ENCODE peak calls at places on chromosome 2, in five cellular contexts. J is GM23248, T is IMR-90, V is tibial nerve, K is Karpas-422. G is an unnamed sample. For H3K4me1, the result is how much of the 10 kb centered on the place peaks cover.

GRCh38 chr2:36535099-36535498 is 62.9 kb downstream of the FEZ2 start:
- DNase-seq in K (no peak), V (no peak), T (no peak), J (no peak), G (no peak)

GRCh38 chr2:109501461-109501860 is 112.3 kb downstream of the SEPTIN10 start:
- DNase-seq in K (no peak), T (no peak), J (no peak), V (no peak), G (no peak)

GRCh38 chr2:21658269-21658668 is 534.5 kb downstream of the TDRD15 start:
- DNase-seq in K (no peak), V (no peak), J (no peak), T (no peak), G (no peak)

GRCh38 chr2:39623916-39624315 is 41.8 kb upstream of the TMEM178A start:
- DNase-seq in J (no peak), V (no peak), K (no peak), T (no peak), G (no peak)

GRCh38 chr2:190978389-190979053 is 35.5 kb downstream of the STAT1 start:
- DNase-seq in K (no peak), J (peak), V (no peak), T (peak), G (no peak)

GRCh38 chr2:173357351-173357750 is 2.7 kb downstream of the CDCA7 start:
- DNase-seq in J (no peak), T (no peak), K (no peak), V (no peak), G (no peak)

GRCh38 chr2:47867205-47867604 is 39.1 kb downstream of the FBXO11 start:
- DNase-seq in J (peak), K (no peak), T (peak), V (no peak), G (no peak)

GRCh38 chr2:200585730-200586643 is at the start of gene AOX1:
- DNase-seq in T (peak), V (peak), K (no peak), J (peak), G (peak)

GRCh38 chr2:114068438-114068837 is 178.5 kb downstream of the ACTR3 start:
- DNase-seq in K (peak), T (peak), V (no peak), J (peak), G (no peak)

GRCh38 chr2:52260904-52261303 is 1229.0 kb upstream of the NRXN1 start:
- DNase-seq in T (peak), K (no peak), V (no peak), J (no peak), G (no peak)

GRCh38 chr2:126656311-126657145 is 570 bp downstream of the GYPC start:
- DNase-seq in T (peak), J (peak), K (peak), V (no peak), G (peak)

GRCh38 chr2:10036095-10036879 is 7.1 kb upstream of the KLF11 start:
- DNase-seq in V (no peak), T (peak), J (peak), K (peak), G (peak)

DNA sequence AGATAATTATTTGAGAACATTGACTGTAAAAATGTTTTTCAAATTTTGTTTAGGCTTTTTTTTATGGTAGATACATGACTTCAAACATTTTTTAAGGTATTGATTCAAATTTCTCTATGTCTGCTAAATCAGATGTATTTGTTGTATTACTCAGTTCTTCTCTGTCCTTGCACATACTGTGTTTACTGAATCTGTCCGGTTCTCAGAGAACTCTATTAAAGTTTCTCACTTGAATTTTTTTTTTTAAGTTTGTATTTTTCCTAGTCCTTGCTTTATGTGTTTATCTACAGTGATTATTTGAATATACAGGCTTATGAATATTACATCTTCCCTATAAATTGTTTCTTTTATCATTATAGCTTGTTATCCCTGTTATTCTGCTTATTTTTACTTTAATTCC is 5.3 kb downstream of the SEPTIN2 start:
- DNase-seq in T (no peak), V (no peak), J (no peak), K (no peak), G (no peak)
- H3K4me1 ChIP-seq in T (under half), V (half or more), J (half or more), K (half or more), G (under half)

DNA sequence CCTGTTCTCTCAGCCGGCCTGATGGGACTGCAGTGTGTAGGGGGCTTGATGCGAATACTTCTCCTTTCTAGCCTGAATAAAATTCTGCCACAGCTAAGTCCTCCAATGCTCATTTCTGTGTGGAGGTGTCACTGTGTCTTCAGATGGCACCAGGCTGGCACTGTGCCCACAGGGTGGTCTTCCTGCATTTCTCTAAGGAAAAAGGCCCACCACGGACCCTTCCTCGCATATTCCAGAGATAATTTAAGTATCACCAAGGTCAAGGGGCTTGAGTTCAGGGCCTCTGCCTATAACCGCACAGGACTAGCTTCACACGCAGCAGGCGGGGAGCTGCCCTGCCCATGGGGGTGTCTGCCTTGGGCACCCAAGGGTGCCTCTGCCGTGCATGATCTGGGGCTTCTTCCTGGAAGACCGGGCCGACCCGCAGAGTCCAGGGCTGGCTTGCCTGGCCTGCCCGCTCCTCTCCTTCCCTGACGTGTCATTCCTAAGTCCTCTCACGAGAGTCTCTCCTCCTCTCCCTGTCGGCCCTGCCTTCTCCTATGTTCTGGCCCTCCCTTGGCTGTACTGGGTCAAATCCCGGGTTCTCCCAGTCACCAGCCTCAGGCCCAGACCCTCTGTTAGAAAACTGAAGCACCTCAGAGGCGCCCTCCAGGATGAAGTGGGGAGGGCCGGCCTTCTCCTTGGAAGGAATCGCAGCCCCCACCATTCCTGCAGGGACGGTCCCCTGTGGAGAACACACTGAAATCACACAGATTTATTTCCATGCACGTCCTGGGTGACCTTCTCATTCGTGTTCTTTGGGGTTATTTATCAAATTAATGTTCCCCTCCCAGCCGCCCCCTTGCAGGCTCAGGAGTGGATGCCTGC is 48.9 kb upstream of the PXDN start:
- DNase-seq in T (no peak), V (no peak), K (no peak), J (no peak), G (peak)
- H3K27ac ChIP-seq in T (no peak), V (no peak), K (no peak), J (no peak), G (no peak)

GRCh38 chr2:25090801-25091200 is 48.9 kb downstream of the EFR3B start:
- DNase-seq in J (no peak), K (no peak), T (no peak), V (no peak), G (no peak)

GRCh38 chr2:25086070-25086560 is 44.2 kb downstream of the EFR3B start:
- DNase-seq in V (no peak), K (no peak), J (no peak), T (no peak), G (no peak)

GRCh38 chr2:25091265-25091664 is 49.4 kb downstream of the EFR3B start:
- DNase-seq in K (no peak), V (no peak), J (no peak), T (no peak), G (no peak)

GRCh38 chr2:25089605-25090424 is 47.9 kb downstream of the EFR3B start:
- DNase-seq in J (no peak), K (no peak), T (no peak), V (no peak), G (no peak)

GRCh38 chr2:25088817-25089485 is 47.1 kb downstream of the EFR3B start:
- DNase-seq in V (no peak), T (no peak), K (no peak), J (no peak), G (no peak)
- H3K4me1 ChIP-seq in V (under half), T (under half), K (under half), J (under half), G (under half)

DNA sequence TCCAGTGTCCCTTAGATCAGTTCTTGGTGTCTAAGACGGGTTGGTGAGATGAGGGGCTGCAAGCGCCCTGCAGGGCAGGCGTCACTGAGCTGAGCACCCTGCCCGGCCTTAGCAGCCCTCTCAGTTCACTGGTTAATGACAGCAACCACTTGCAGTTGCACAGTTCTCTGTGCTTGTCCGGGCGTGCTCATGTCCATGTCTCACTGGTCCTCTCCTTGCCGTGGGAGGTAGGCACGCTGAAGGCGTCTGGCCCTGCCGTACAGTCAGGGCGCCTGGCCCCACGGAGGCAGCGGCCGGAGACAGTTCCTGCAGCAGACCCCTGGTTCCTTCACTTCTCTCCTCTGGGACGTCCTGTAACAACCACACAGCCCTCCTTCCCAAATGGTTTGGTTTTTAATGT is 75.3 kb downstream of the ARHGEF4 start:
- DNase-seq in T (no peak), J (no peak), V (no peak), K (no peak), G (no peak)
- H3K27ac ChIP-seq in T (no peak), J (no peak), V (no peak), K (no peak), G (no peak)

GRCh38 chr2:217249086-217249485 is 389.2 kb upstream of the TNP1 start:
- DNase-seq in V (no peak), J (no peak), T (no peak), K (no peak), G (no peak)
- H3K4me1 ChIP-seq in V (under half), J (under half), T (under half), K (under half), G (under half)

GRCh38 chr2:71748227-71748626 is 294.9 kb downstream of the DYSF start:
- DNase-seq in K (no peak), T (peak), V (peak), J (peak), G (peak)
- H3K27ac ChIP-seq in K (no peak), T (no peak), V (no peak), J (peak), G (no peak)

GRCh38 chr2:137937778-137938177 is 26.5 kb upstream of the HNMT start:
- DNase-seq in J (no peak), T (no peak), V (no peak), K (no peak), G (no peak)

GRCh38 chr2:137935591-137935990 is 28.7 kb upstream of the HNMT start:
- DNase-seq in V (no peak), T (no peak), K (no peak), J (no peak), G (no peak)

GRCh38 chr2:137939026-137939425 is 25.2 kb upstream of the HNMT start:
- DNase-seq in K (no peak), J (no peak), V (no peak), T (no peak), G (no peak)

GRCh38 chr2:137938204-137938603 is 26.1 kb upstream of the HNMT start:
- DNase-seq in V (no peak), K (no peak), J (peak), T (peak), G (no peak)

DNA sequence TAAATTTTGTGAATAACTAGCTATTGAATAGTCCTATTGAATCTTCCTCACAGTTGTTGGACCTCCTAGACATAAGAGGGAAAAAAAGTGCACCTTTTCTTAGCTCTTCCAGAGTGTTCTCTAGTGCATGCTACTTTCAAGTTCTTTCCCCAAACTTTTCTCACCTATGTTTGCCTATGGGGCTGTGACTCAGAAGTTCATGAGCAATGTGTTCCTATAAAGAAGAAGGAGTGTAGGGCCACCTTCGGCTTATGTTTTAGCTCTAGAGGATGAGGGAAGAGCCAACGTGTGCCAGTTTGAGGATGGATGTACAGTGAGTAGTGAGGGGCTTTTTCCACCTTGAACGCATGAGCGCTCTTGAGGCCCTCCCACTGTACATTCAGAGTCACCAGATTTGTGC is 27.0 kb upstream of the HNMT start:
- DNase-seq in K (no peak), T (no peak), V (no peak), J (no peak), G (no peak)
- H3K4me1 ChIP-seq in K (under half), T (under half), V (under half), J (under half), G (under half)

G was measured in aorta.